ENCODE peak calls at places on chromosomes 2 and 18, in five cellular contexts. O is AG10803; D is activated CD8-positive, alpha-beta T cell treated with anti-CD3 and anti-CD28 coated beads for 36 hours; K is endothelial cell of umbilical vein; Z is coronary artery. P is an unnamed sample.

GRCh38 chr18:70621710-70622109 is 332.9 kb downstream of the SOCS6 start:
- DNase-seq in O (no peak), D (peak), Z (no peak), K (no peak), P (no peak)

GRCh38 chr2:241811952-241812729 is 3.1 kb downstream of the NEU4 start:
- DNase-seq in Z (no peak), O (no peak), K (no peak), D (no peak), P (peak)

GRCh38 chr2:119011162-119011909 is 69.3 kb downstream of the MARCO start:
- DNase-seq in D (peak), K (peak), Z (peak), O (peak), P (peak)

GRCh38 chr2:164538250-164538866 is 82.9 kb downstream of the GRB14 start:
- DNase-seq in K (peak), O (peak), D (no peak), Z (no peak), P (peak)

GRCh38 chr2:183034806-183035205 is 3.5 kb downstream of the NCKAP1 start:
- DNase-seq in D (no peak), Z (no peak), K (no peak), O (peak), P (no peak)

GRCh38 chr2:10064932-10065682 is 15.1 kb downstream of the CYS1 start:
- DNase-seq in O (no peak), K (no peak), D (no peak), Z (no peak), P (no peak)

GRCh38 chr2:232875256-232876070 is 5.4 kb downstream of the SNORC start:
- DNase-seq in K (peak), Z (no peak), O (no peak), D (peak), P (peak)

GRCh38 chr2:202945-203344 is 60.9 kb downstream of the SH3YL1 start:
- DNase-seq in D (no peak), K (no peak), Z (no peak), O (no peak), P (no peak)

GRCh38 chr2:240394549-240394948 is 40.9 kb upstream of the GPC1 start:
- DNase-seq in D (no peak), O (no peak), Z (peak), K (no peak), P (no peak)

GRCh38 chr2:46252891-46253659 is 44.1 kb upstream of the EPAS1 start:
- DNase-seq in D (no peak), O (no peak), Z (no peak), K (peak), P (no peak)

GRCh38 chr2:156864230-156864629 is 393.3 kb upstream of the GALNT5 start:
- DNase-seq in K (no peak), O (peak), Z (no peak), D (no peak), P (no peak)

GRCh38 chr2:195413422-195413821 is 243.6 kb upstream of the SLC39A10 start:
- DNase-seq in K (no peak), Z (no peak), O (no peak), D (no peak), P (no peak)

GRCh38 chr18:37985126-37985525 is 419.5 kb upstream of the CELF4 start:
- DNase-seq in Z (no peak), K (no peak), O (no peak), D (no peak), P (no peak)

GRCh38 chr2:19228720-19229119 is 129.7 kb downstream of the OSR1 start:
- DNase-seq in K (no peak), Z (no peak), O (no peak), D (no peak), P (no peak)

DNA sequence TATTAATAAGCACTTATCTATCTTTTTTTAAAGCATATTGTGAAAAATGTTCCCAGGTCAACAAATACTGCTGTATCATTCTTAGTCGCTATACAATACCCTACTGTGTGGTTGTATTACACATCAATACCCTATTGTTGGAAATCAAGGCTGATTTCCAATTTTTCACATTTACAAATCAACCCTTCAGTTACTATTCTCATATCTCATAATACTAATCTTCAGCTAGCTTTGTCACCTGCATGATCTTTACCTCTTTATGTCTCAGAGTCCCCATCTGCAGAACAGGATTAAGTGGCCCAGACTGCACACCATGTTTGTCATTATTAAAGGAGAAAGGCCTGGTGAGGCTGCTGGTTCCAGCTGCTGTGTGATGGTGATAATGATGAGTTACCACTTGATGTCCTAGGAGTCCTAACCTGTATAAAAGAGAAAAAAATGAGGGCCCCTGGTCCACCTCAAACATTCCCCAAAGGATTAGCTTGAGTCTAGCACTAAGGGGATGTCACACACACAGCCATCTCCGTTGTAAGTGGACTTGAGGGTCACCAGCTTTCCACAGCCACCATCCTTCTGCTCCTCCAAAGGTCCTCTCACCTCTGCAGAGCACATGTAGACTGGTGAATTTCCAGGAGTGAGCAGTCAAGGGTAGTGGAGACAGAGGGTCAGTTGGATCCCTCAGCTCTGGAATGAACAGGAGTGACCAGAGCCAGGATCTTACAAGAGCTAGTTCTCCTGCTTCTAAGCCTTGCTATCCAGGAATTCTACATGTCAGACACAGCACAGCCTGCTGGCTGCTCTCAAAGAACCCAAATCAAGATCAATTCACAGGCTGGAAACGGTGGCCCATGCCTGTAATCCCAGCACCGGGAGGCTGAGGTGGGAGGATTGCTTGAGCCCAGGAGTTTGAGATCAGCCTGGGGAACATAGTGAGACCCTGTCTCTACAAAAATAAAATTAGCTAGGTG is 36.0 kb upstream of the BIN1 start:
- DNase-seq in D (no peak), O (peak), K (no peak), Z (no peak), P (no peak)
- TF ChIP-seq CTCF in D (no peak), O (peak), K (no peak), Z (no peak), P (no peak)

GRCh38 chr18:45734944-45735343 is 11.0 kb downstream of the SLC14A1 start:
- DNase-seq in K (no peak), O (no peak), D (no peak), Z (no peak), P (no peak)

GRCh38 chr18:45739848-45740247 is 15.9 kb downstream of the SLC14A1 start:
- DNase-seq in O (no peak), K (no peak), Z (no peak), D (no peak), P (no peak)

GRCh38 chr18:45741056-45741455 is 17.1 kb downstream of the SLC14A1 start:
- DNase-seq in Z (no peak), O (no peak), K (no peak), D (no peak), P (no peak)

GRCh38 chr18:45739268-45739667 is 15.3 kb downstream of the SLC14A1 start:
- DNase-seq in Z (no peak), D (no peak), O (no peak), K (no peak), P (no peak)

DNA sequence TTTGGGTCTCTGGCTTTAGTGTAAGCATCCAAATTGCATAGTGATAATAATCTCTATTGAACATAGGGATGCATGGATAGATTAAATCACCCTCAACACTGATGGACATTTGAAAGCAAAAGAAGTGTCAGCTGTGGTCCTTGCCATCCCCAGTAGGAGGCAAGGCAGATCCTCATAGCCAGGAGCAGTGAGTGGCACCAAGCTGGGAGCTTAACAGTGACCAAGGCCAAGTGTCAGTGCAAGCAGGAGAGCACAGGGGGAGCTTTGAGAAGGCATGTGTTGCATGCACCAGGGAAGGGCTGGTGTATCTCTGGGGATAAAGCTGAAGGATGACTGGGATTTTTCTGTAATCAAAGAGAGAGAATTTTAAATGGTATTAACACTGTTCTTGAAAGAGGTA is 14.7 kb downstream of the SLC14A1 start:
- DNase-seq in Z (no peak), D (no peak), O (no peak), K (no peak), P (no peak)
- TF ChIP-seq CTCF in Z (no peak), D (no peak), O (no peak), K (no peak), P (no peak)

GRCh38 chr2:160091381-160091780 is 29.0 kb upstream of the PLA2R1 start:
- DNase-seq in Z (no peak), K (no peak), D (no peak), O (peak), P (no peak)

GRCh38 chr2:160087854-160088745 is 25.7 kb upstream of the PLA2R1 start:
- DNase-seq in D (peak), K (no peak), Z (no peak), O (peak), P (no peak)

DNA sequence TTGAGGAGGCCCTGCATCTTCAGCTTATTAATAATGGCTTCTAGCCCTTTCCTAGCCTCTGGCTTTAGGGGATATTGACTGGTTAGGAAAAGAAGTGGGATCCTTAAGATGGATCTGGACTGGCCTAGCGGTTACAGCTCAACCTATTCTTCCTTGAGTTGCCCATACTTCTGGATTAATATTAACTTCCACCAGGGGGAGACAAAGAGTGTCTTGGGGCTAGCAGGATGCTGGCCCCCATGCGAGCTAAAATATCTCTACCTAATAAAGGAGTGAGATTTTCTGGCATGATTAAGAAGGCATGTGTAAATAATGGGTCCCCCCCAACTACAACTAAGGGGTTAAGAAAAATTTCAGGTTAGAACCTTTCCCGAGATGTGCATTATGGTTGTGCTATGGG is 23.2 kb upstream of the PLA2R1 start:
- DNase-seq in K (no peak), Z (no peak), O (no peak), D (no peak), P (no peak)
- TF ChIP-seq CTCF in K (no peak), Z (no peak), O (peak), D (peak), P (peak)

DNA sequence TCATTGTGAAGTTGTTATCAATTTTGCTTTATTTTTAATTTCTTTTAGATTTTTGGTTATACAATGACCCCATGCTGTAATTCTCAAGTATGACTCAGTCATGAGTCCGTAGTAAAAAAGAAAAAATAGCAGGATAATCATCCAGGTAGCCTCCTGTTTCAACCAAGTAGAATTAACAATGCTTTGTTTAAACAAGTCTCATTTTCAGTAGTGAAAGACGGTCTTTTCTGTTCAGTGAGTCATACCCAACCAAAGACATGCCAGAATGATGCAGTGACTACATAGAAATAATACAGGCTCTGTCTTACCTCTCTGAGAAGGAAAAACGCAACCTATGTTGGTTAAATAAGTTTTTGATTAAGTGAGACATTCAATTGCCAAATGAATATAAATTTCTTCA is 67.8 kb upstream of the DSC1 start:
- DNase-seq in O (no peak), Z (no peak), K (no peak), D (no peak), P (peak)
- TF ChIP-seq CTCF in O (no peak), Z (no peak), K (no peak), D (no peak), P (no peak)

GRCh38 chr18:50967714-50968661 is at the start of gene ELAC1:
- DNase-seq in K (peak), O (peak), Z (peak), D (peak), P (peak)
- TF ChIP-seq CTCF in K (no peak), O (no peak), Z (no peak), D (no peak), P (no peak)

GRCh38 chr2:207950761-207951114 is 74.6 kb downstream of the PLEKHM3 start:
- DNase-seq in D (no peak), K (no peak), O (no peak), Z (no peak), P (no peak)
- TF ChIP-seq CTCF in D (no peak), K (no peak), O (no peak), Z (no peak), P (no peak)

DNA sequence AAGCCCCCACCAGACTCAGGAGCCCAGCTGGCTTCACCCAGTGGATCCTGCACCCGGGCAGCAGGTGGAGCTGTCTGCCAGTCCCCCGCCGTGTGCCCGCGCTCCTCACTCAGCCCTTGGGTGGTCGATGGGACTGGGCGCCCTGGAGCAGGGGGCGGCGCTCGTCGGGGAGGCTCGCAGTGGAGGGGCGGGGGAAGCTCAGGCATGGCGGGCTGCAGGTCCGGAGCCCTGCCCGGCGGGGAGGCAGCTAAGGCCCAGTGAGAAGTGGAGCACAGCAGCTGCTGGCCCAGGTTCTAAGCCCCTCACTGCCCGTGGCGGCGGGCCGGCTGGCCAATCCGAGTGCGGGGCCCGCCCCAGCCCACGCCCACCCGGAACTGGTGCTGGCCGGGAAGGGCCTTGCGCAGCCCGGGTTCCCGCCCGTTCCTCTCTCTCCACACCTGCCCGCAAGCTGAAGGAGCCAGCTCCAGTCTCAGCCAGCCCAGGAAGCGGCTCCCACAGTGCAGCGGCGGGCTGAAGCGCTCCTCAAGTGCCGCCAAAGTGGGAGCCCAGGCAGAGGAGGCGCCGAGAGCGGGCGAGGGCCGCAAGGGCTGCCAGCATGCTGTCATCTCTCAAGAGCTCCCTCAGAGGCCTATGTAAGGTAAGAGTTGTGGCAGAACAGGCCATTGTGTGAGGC is 1307.8 kb upstream of the TMEFF2 start:
- DNase-seq in Z (no peak), K (no peak), O (no peak), D (no peak), P (no peak)
- TF ChIP-seq CTCF in Z (no peak), K (no peak), O (no peak), D (no peak), P (no peak)

GRCh38 chr2:42261531-42262195 is 92.5 kb downstream of the EML4 start:
- DNase-seq in O (no peak), K (no peak), D (no peak), Z (no peak), P (no peak)

GRCh38 chr2:42252464-42252863 is 83.3 kb downstream of the EML4 start:
- DNase-seq in D (peak), O (no peak), K (no peak), Z (no peak), P (no peak)

GRCh38 chr2:42254186-42254911 is 85.2 kb downstream of the EML4 start:
- DNase-seq in Z (no peak), O (no peak), D (no peak), K (no peak), P (no peak)

GRCh38 chr2:42250925-42251324 is 81.8 kb downstream of the EML4 start:
- DNase-seq in Z (no peak), D (no peak), O (no peak), K (no peak), P (no peak)

GRCh38 chr2:42256502-42256901 is 87.3 kb downstream of the EML4 start:
- DNase-seq in D (no peak), K (peak), O (no peak), Z (no peak), P (peak)
- TF ChIP-seq CTCF in D (no peak), K (no peak), O (no peak), Z (no peak), P (no peak)

GRCh38 chr18:23618862-23619387 is 32.6 kb upstream of the NPC1 start:
- DNase-seq in D (peak), Z (no peak), K (no peak), O (no peak), P (peak)
- TF ChIP-seq CTCF in D (no peak), Z (no peak), K (no peak), O (no peak), P (peak)

P was measured in GM13977.